ENCODE peak calls at places on chromosomes 12 and 14, in five cellular contexts. N is H9; H is HFF-Myc; R is CD4-positive, alpha-beta T cell; P is bronchial epithelial cell. M is an unnamed sample.
A peak's percentile ranks its signal among the peaks of the same experiment; 100 is the strongest.

GRCh38 chr12:14164266-14164665 is 182.9 kb upstream of the GRIN2B start:
- DNase-seq in N (no peak), H (no peak), R (no peak), P (peak; percentile 48), M (no peak)

GRCh38 chr14:64303471-64303917 is 9.3 kb upstream of the ESR2 start:
- DNase-seq in N (peak; percentile 49), H (peak; percentile 37), R (no peak), P (peak; percentile 74), M (peak; percentile 15)

GRCh38 chr12:115088328-115088994 is 404.5 kb upstream of the TBX3 start:
- DNase-seq in N (no peak), H (no peak), R (no peak), P (no peak), M (no peak)

GRCh38 chr12:10562306-10562933 is 51.0 kb downstream of the MAGOHB start:
- DNase-seq in N (no peak), H (no peak), R (no peak), P (peak; percentile 62), M (peak; percentile 9)

GRCh38 chr12:95385246-95385645 is 88.7 kb upstream of the METAP2 start:
- DNase-seq in N (no peak), H (peak; percentile 7), R (no peak), P (peak; percentile 17), M (no peak)

GRCh38 chr12:40192704-40193255 is 32.0 kb upstream of the LRRK2 start:
- DNase-seq in N (no peak), H (no peak), R (no peak), P (no peak), M (no peak)

GRCh38 chr14:99479903-99480855 is 480 bp downstream of the SETD3 start:
- DNase-seq in N (peak; percentile 47), H (no peak), R (no peak), P (peak; percentile 45), M (no peak)

GRCh38 chr12:98516184-98516873 is 939 bp downstream of the TMPO start:
- DNase-seq in N (peak; percentile 73), H (peak; percentile 76), R (peak; percentile 71), P (peak; percentile 76), M (no peak)

GRCh38 chr12:121983546-121984205 is 38.0 kb upstream of the BCL7A start:
- DNase-seq in N (no peak), H (no peak), R (no peak), P (no peak), M (no peak)

DNA sequence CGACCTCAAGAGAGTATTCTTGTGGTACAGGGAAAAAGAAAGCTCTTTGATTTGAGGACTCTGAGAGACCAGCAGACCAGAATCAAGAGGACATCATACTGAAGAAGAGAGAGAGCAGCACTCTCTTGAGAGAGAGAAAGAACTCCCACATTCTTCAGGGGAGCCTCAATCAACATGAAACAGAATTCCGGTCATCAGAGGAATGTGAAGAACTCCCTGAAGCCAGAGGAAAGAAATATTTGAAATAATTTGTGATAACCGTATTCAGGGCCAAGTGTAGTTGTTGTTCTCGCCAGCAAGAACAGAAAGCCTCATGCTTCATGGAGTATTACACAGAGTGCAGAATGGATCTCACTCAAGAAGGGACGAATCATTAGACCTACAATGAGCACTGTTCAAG is 363.8 kb upstream of the TMEM132C start:
- DNase-seq in N (no peak), H (no peak), R (no peak), P (no peak), M (no peak)
- TF ChIP-seq CTCF in N (no peak), H (no peak), R (no peak), P (no peak), M (no peak)

DNA sequence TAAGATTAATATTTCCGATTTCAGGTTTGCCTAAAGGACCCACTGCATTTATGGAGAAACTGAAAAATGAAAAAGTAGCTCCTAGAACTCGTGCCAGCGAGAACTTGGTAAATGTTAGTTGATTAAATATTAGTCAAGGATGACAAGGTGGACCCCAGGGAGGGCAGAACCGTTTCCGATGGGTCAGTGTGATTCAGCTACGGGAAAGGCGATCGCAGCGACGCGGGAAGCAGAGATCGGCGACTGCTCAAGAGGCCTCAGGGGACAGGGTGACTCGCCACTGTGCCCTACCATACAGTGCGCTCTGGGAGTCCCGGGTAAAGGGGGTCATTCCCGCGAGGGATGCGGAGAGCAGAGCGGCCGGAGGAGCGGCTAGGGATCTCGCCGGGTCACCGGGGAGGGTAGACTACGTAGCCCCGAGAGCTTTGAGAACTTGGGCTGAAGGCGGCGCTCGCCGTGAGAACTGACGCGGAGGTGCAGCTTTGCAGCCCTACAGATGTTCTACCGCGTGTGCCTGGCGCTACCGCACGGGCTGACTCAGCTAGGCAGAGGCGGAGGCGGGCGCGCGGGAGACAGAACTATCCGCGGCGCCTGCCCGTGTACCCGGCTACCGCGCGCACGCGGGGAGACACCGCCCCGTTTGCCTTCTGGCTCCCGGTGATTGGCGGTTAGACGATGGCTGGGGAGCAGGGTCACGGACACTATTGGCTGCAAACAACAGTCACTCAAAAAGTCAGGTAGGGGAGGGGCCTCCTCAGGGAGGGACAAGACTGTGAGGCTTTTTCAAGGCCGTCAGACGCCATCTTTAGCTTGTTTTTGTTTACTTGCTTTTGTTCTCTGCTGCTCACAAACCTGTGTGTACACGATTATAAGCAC is 3.2 kb downstream of the C14orf93 start:
- DNase-seq in N (peak; percentile 96), H (peak; percentile 96), R (peak; percentile 92), P (peak; percentile 94), M (peak; percentile 75)
- TF ChIP-seq CTCF in N (peak; percentile 51), H (peak; percentile 3), R (peak; percentile 60), P (peak; percentile 32), M (peak; percentile 18)

GRCh38 chr12:38921025-38921677 is 15.8 kb upstream of the CPNE8 start:
- DNase-seq in N (peak; percentile 72), H (peak; percentile 4), R (no peak), P (peak; percentile 80), M (no peak)
- TF ChIP-seq CTCF in N (peak; percentile 79), H (peak; percentile 43), R (peak; percentile 58), P (peak; percentile 64), M (peak; percentile 89)

GRCh38 chr12:130041983-130042812 is 120.1 kb upstream of the FZD10 start:
- DNase-seq in N (peak; percentile 88), H (no peak), R (peak; percentile 14), P (no peak), M (no peak)
- TF ChIP-seq CTCF in N (peak; percentile 98), H (peak; percentile 42), R (peak; percentile 59), P (peak; percentile 91), M (peak; percentile 56)

GRCh38 chr12:2752676-2753371 is 41.9 kb upstream of the FKBP4 start:
- DNase-seq in N (peak; percentile 96), H (peak; percentile 36), R (peak; percentile 61), P (peak; percentile 22), M (no peak)
- TF ChIP-seq CTCF in N (peak; percentile 14), H (peak; percentile 42), R (no peak), P (no peak), M (peak; percentile 41)